ENCODE peak calls at places on chromosomes 12 and 14, in four cellular contexts. Y is nephron progenitor cell; S is astrocyte of the spinal cord; N is stimulated activated CD4-positive, alpha-beta T cell treated with anti-CD3 and anti-CD28 coated beads, Interleukin-1b, Interleukin-23, amount 100 ng/mL, for 48 hours. B is an unnamed sample.

GRCh38 chr12:66964629-66965028 is 285.8 kb upstream of the GRIP1 start:
- DNase-seq in N (peak), S (peak), Y (no peak), B (no peak)

GRCh38 chr12:106074706-106075392 is 63.9 kb downstream of the NUAK1 start:
- DNase-seq in S (peak), N (no peak), Y (peak), B (no peak)

GRCh38 chr12:123601602-123602489 is at the start of gene DDX55:
- DNase-seq in Y (peak), S (peak), N (peak), B (peak)

GRCh38 chr14:34853041-34853440 is 22.1 kb downstream of the BAZ1A start:
- DNase-seq in Y (no peak), S (no peak), N (no peak), B (peak)

GRCh38 chr12:64099430-64099829 is 122.7 kb downstream of the KICS2 start:
- DNase-seq in Y (no peak), S (peak), N (no peak), B (peak)

GRCh38 chr12:47590771-47591368 is 115.0 kb downstream of the RPAP3 start:
- DNase-seq in S (no peak), Y (no peak), N (no peak), B (no peak)

GRCh38 chr12:89708793-89709156 is at the start of gene ATP2B1:
- DNase-seq in S (peak), N (peak), Y (peak), B (peak)

GRCh38 chr12:104643921-104644669 is 187.3 kb downstream of the CHST11 start:
- DNase-seq in S (no peak), Y (no peak), N (no peak), B (peak)

GRCh38 chr12:127888948-127889347 is 378.0 kb upstream of the TMEM132C start:
- DNase-seq in N (no peak), Y (no peak), S (no peak), B (no peak)

GRCh38 chr12:119802472-119802871 is 74.6 kb downstream of the CIT start:
- DNase-seq in Y (no peak), S (peak), N (no peak), B (no peak)

GRCh38 chr14:101823081-101823480 is 61.6 kb downstream of the PPP2R5C start:
- DNase-seq in Y (no peak), S (no peak), N (no peak), B (no peak)

GRCh38 chr14:66121859-66122258 is 364.3 kb upstream of the CCDC196 start:
- DNase-seq in N (no peak), Y (no peak), S (no peak), B (no peak)

GRCh38 chr14:89502966-89503365 is 85.9 kb upstream of the FOXN3 start:
- DNase-seq in Y (no peak), S (no peak), N (no peak), B (no peak)

GRCh38 chr14:100438678-100439592 is 115.8 kb downstream of the SLC25A47 start:
- DNase-seq in N (peak), S (peak), Y (no peak), B (no peak)

GRCh38 chr12:132481345-132481744 is 8.6 kb upstream of the FBRSL1 start:
- DNase-seq in S (no peak), N (no peak), Y (no peak), B (no peak)

GRCh38 chr12:67358686-67359374 is 89.7 kb downstream of the CAND1 start:
- DNase-seq in Y (no peak), S (peak), N (no peak), B (no peak)

GRCh38 chr14:49051328-49052060 is 534.7 kb downstream of the RPS29 start:
- DNase-seq in Y (no peak), S (no peak), N (no peak), B (no peak)

GRCh38 chr12:3137268-3137761 is 60.1 kb downstream of the TSPAN9 start:
- DNase-seq in S (peak), Y (peak), N (no peak), B (peak)